ENCODE peak calls at places on chromosomes 3 and 15, in five cellular contexts. One of them, this sample, is unnamed.

GRCh38 chr3:165883866-165884478 is 46.7 kb upstream of the BCHE start:
- DNase-seq in HCT116: no peak
- DNase-seq in K562: no peak
- DNase-seq in HepG2: no peak
- DNase-seq in GM12878: no peak
- DNase-seq in this sample: no peak

GRCh38 chr3:16548721-16549120 is 35.2 kb upstream of the RFTN1 start:
- DNase-seq in HCT116: no peak
- DNase-seq in K562: no peak
- DNase-seq in HepG2: no peak
- DNase-seq in GM12878: no peak
- DNase-seq in this sample: no peak

GRCh38 chr3:30006111-30006510 is 600.3 kb upstream of the TGFBR2 start:
- DNase-seq in HCT116: no peak
- DNase-seq in K562: no peak
- DNase-seq in HepG2: no peak
- DNase-seq in GM12878: no peak
- DNase-seq in this sample: no peak

GRCh38 chr15:97156739-97157265 is 803.7 kb upstream of the ARRDC4 start:
- DNase-seq in HCT116: no peak
- DNase-seq in K562: no peak
- DNase-seq in HepG2: no peak
- DNase-seq in GM12878: no peak
- DNase-seq in this sample: no peak

GRCh38 chr3:24278526-24278925 is 216.1 kb downstream of the THRB start:
- DNase-seq in HCT116: no peak
- DNase-seq in K562: no peak
- DNase-seq in HepG2: no peak
- DNase-seq in GM12878: no peak
- DNase-seq in this sample: no peak

GRCh38 chr15:99454941-99455795 is 110.6 kb upstream of the MEF2A start:
- DNase-seq in HCT116: peak; percentile 51
- DNase-seq in K562: no peak
- DNase-seq in HepG2: peak; percentile 49
- DNase-seq in GM12878: no peak
- DNase-seq in this sample: no peak

GRCh38 chr3:110420158-110420641 is 651.4 kb upstream of the NECTIN3 start:
- DNase-seq in HCT116: peak; percentile 64
- DNase-seq in K562: no peak
- DNase-seq in HepG2: no peak
- DNase-seq in GM12878: no peak
- DNase-seq in this sample: no peak

GRCh38 chr15:94791008-94791407 is 559.6 kb downstream of the MCTP2 start:
- DNase-seq in HCT116: no peak
- DNase-seq in K562: no peak
- DNase-seq in HepG2: no peak
- DNase-seq in GM12878: no peak
- DNase-seq in this sample: no peak

GRCh38 chr3:178082508-178082907 is 453.7 kb upstream of the KCNMB2 start:
- DNase-seq in HCT116: no peak
- DNase-seq in K562: no peak
- DNase-seq in HepG2: no peak
- DNase-seq in GM12878: no peak
- DNase-seq in this sample: no peak

GRCh38 chr15:42427429-42428223 is 63.3 kb downstream of the ZNF106 start:
- DNase-seq in HCT116: no peak
- DNase-seq in K562: no peak
- DNase-seq in HepG2: no peak
- DNase-seq in GM12878: no peak
- DNase-seq in this sample: no peak

GRCh38 chr3:193207874-193208273 is 33.1 kb upstream of the PLAAT1 start:
- DNase-seq in HCT116: no peak
- DNase-seq in K562: no peak
- DNase-seq in HepG2: no peak
- DNase-seq in GM12878: no peak
- DNase-seq in this sample: no peak

GRCh38 chr15:39594056-39594763 is 13.3 kb downstream of the THBS1 start:
- DNase-seq in HCT116: no peak
- DNase-seq in K562: no peak
- DNase-seq in HepG2: no peak
- DNase-seq in GM12878: no peak
- DNase-seq in this sample: no peak

GRCh38 chr15:38070778-38071177 is 136.3 kb downstream of the TMCO5A start:
- DNase-seq in HCT116: no peak
- DNase-seq in K562: no peak
- DNase-seq in HepG2: no peak
- DNase-seq in GM12878: no peak
- DNase-seq in this sample: no peak

GRCh38 chr3:46666471-46666845 is 27.0 kb downstream of the ALS2CL start:
- DNase-seq in HCT116: no peak
- DNase-seq in K562: no peak
- DNase-seq in HepG2: no peak
- DNase-seq in GM12878: no peak
- DNase-seq in this sample: no peak

GRCh38 chr3:127629462-127630403 is 748 bp downstream of the PODXL2 start:
- DNase-seq in HCT116: no peak
- DNase-seq in K562: no peak
- DNase-seq in HepG2: no peak
- DNase-seq in GM12878: no peak
- DNase-seq in this sample: no peak

GRCh38 chr3:156978471-156978961 is 152.4 kb downstream of the LEKR1 start:
- DNase-seq in HCT116: no peak
- DNase-seq in K562: no peak
- DNase-seq in HepG2: no peak
- DNase-seq in GM12878: peak; percentile 83
- DNase-seq in this sample: no peak

GRCh38 chr3:45597166-45597565 is 2.6 kb downstream of the LIMD1 start:
- DNase-seq in HCT116: no peak
- DNase-seq in K562: no peak
- DNase-seq in HepG2: no peak
- DNase-seq in GM12878: no peak
- DNase-seq in this sample: no peak

GRCh38 chr3:106371605-106372292 is 502.9 kb upstream of the CBLB start:
- DNase-seq in HCT116: no peak
- DNase-seq in K562: no peak
- DNase-seq in HepG2: no peak
- DNase-seq in GM12878: no peak
- DNase-seq in this sample: no peak

GRCh38 chr3:36679384-36680200 is 84.8 kb downstream of the DCLK3 start:
- DNase-seq in HCT116: peak; percentile 34
- DNase-seq in K562: no peak
- DNase-seq in HepG2: no peak
- DNase-seq in GM12878: no peak
- DNase-seq in this sample: no peak

GRCh38 chr3:184756151-184756681 is 44.4 kb upstream of the MAGEF1 start:
- DNase-seq in HCT116: no peak
- DNase-seq in K562: no peak
- DNase-seq in HepG2: no peak
- DNase-seq in GM12878: no peak
- DNase-seq in this sample: peak; percentile 43

GRCh38 chr15:50876989-50877360 is 31.5 kb upstream of the AP4E1 start:
- DNase-seq in HCT116: peak; percentile 68
- DNase-seq in K562: peak; percentile 74
- DNase-seq in HepG2: peak; percentile 78
- DNase-seq in GM12878: no peak
- DNase-seq in this sample: peak; percentile 93

GRCh38 chr15:55703873-55704285 is 39.1 kb downstream of the PRTG start:
- DNase-seq in HCT116: no peak
- DNase-seq in K562: no peak
- DNase-seq in HepG2: no peak
- DNase-seq in GM12878: peak; percentile 5
- DNase-seq in this sample: no peak

GRCh38 chr15:78058401-78058935 is 19.0 kb downstream of the TBC1D2B start:
- DNase-seq in HCT116: no peak
- DNase-seq in K562: no peak
- DNase-seq in HepG2: no peak
- DNase-seq in GM12878: no peak
- DNase-seq in this sample: no peak

GRCh38 chr3:42539871-42540714 is 37.6 kb downstream of the VIPR1 start:
- DNase-seq in HCT116: peak; percentile 55
- DNase-seq in K562: peak; percentile 94
- DNase-seq in HepG2: peak; percentile 54
- DNase-seq in GM12878: no peak
- DNase-seq in this sample: peak; percentile 56

GRCh38 chr3:29764059-29764458 is 483.2 kb downstream of the RBMS3 start:
- DNase-seq in HCT116: no peak
- DNase-seq in K562: no peak
- DNase-seq in HepG2: no peak
- DNase-seq in GM12878: no peak
- DNase-seq in this sample: no peak

GRCh38 chr3:46893146-46893748 is 15.7 kb downstream of the PTH1R start:
- DNase-seq in HCT116: no peak
- DNase-seq in K562: no peak
- DNase-seq in HepG2: no peak
- DNase-seq in GM12878: no peak
- DNase-seq in this sample: no peak

DNA sequence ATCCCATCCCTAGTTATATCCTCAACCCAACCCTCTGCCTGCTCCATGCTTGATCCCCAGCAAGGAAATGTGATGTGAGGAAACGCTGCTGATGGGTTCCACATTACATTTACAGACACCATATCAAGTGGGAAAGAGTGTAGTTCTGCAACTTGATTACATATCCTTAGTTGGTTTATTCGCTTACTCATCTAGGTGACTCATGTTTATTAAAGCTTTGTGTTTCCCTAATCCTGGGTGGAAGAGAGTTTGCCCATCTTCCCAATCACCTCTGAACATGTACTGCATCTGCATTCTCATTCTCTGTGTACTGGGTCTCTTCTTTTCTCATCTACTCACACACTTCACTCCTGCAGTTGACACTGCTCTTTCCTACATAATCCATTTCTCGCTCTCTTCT is 91.7 kb upstream of the PDZRN3 start:
- DNase-seq in HCT116: no peak
- DNase-seq in K562: no peak
- DNase-seq in HepG2: no peak
- DNase-seq in GM12878: no peak
- DNase-seq in this sample: no peak
- TF ChIP-seq ZNF274 in HCT116: no peak
- TF ChIP-seq ZNF274 in K562: no peak
- TF ChIP-seq ZNF274 in HepG2: no peak
- TF ChIP-seq ZNF274 in GM12878: no peak
- TF ChIP-seq ZNF274 in this sample: no peak

DNA sequence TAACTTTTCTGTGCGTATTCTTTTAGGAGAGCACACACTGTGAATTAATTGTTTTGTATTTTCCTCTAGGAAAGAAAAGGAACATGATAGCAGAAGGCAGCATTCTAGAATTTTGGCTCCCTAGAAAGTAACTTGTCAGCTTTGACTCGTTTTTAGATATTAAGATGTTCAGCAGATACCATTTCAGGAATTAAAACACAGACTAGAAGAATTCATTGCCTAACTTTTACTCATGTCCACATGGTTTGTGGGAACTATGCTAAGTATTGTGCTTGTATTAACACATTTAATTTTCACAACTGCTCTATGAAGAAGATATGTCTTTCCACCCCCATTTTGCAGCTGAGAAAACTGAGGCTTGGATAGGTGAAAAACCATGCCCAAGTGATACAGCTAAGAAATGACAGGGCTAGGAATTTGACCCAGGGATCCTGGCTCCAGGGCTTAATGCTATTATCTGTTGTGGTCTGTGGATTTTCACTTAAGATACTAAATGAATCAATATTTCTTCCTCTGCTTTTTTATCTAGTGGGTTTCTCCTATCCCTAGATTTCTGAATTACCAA is 128.8 kb downstream of the MITF start:
- DNase-seq in HCT116: no peak
- DNase-seq in K562: no peak
- DNase-seq in HepG2: no peak
- DNase-seq in GM12878: no peak
- DNase-seq in this sample: no peak
- TF ChIP-seq ATF3 in HCT116: no peak
- TF ChIP-seq ATF3 in K562: no peak
- TF ChIP-seq ATF3 in HepG2: no peak
- TF ChIP-seq ATF3 in GM12878: no peak
- TF ChIP-seq ATF3 in this sample: no peak

GRCh38 chr3:145411605-145412004 is 749.4 kb downstream of the PLOD2 start:
- DNase-seq in HCT116: no peak
- DNase-seq in K562: no peak
- DNase-seq in HepG2: peak; percentile 0
- DNase-seq in GM12878: no peak
- DNase-seq in this sample: no peak
- TF ChIP-seq ZNF274 in HCT116: no peak
- TF ChIP-seq ZNF274 in K562: no peak
- TF ChIP-seq ZNF274 in HepG2: no peak
- TF ChIP-seq ZNF274 in GM12878: no peak
- TF ChIP-seq ZNF274 in this sample: no peak

GRCh38 chr3:22962244-22962643 is 240.9 kb upstream of the UBE2E2 start:
- DNase-seq in HCT116: no peak
- DNase-seq in K562: no peak
- DNase-seq in HepG2: no peak
- DNase-seq in GM12878: no peak
- DNase-seq in this sample: no peak

GRCh38 chr3:22966349-22966748 is 236.8 kb upstream of the UBE2E2 start:
- DNase-seq in HCT116: no peak
- DNase-seq in K562: no peak
- DNase-seq in HepG2: no peak
- DNase-seq in GM12878: no peak
- DNase-seq in this sample: no peak

GRCh38 chr3:22959593-22959992 is 243.5 kb upstream of the UBE2E2 start:
- DNase-seq in HCT116: no peak
- DNase-seq in K562: no peak
- DNase-seq in HepG2: no peak
- DNase-seq in GM12878: peak; percentile 72
- DNase-seq in this sample: no peak

GRCh38 chr3:22960326-22960984 is 242.7 kb upstream of the UBE2E2 start:
- DNase-seq in HCT116: peak; percentile 16
- DNase-seq in K562: no peak
- DNase-seq in HepG2: peak; percentile 12
- DNase-seq in GM12878: no peak
- DNase-seq in this sample: no peak
- TF ChIP-seq ATF3 in HCT116: no peak
- TF ChIP-seq ATF3 in K562: no peak
- TF ChIP-seq ATF3 in HepG2: no peak
- TF ChIP-seq ATF3 in GM12878: no peak
- TF ChIP-seq ATF3 in this sample: no peak

This sample was measured in H1.